ENCODE peak calls at places on chromosome 16, in ten cellular contexts. One of them, this sample, is unnamed.
A peak's percentile ranks its signal among the peaks of the same experiment; 100 is the strongest.

GRCh38 chr16:29313559-29313887 is 93.0 kb downstream of the NPIPB11 start:
- DNase-seq in pancreas: no peak
- DNase-seq in GM12878: no peak
- DNase-seq in cardiac muscle cell: no peak
- DNase-seq in stomach: no peak
- DNase-seq in neuronal stem cell: no peak
- DNase-seq in H9: no peak
- DNase-seq in heart left ventricle: no peak
- DNase-seq in A549: no peak
- DNase-seq in RWPE1: no peak
- DNase-seq in this sample: no peak

GRCh38 chr16:10693889-10694288 is 841 bp downstream of the TEKT5 start:
- DNase-seq in neuronal stem cell: no peak
- DNase-seq in RWPE1: no peak
- DNase-seq in stomach: no peak
- DNase-seq in pancreas: no peak
- DNase-seq in A549: no peak
- DNase-seq in heart left ventricle: no peak
- DNase-seq in GM12878: no peak
- DNase-seq in H9: no peak
- DNase-seq in cardiac muscle cell: no peak
- DNase-seq in this sample: no peak

GRCh38 chr16:67652578-67653130 is 7.4 kb downstream of the ACD start:
- DNase-seq in stomach: no peak
- DNase-seq in neuronal stem cell: peak; percentile 63
- DNase-seq in cardiac muscle cell: peak; percentile 8
- DNase-seq in RWPE1: peak; percentile 66
- DNase-seq in heart left ventricle: no peak
- DNase-seq in H9: peak; percentile 69
- DNase-seq in A549: no peak
- DNase-seq in GM12878: no peak
- DNase-seq in pancreas: no peak
- DNase-seq in this sample: peak; percentile 87

GRCh38 chr16:31697744-31698125 is 170.0 kb downstream of the AHSP start:
- DNase-seq in heart left ventricle: no peak
- DNase-seq in A549: no peak
- DNase-seq in GM12878: no peak
- DNase-seq in neuronal stem cell: no peak
- DNase-seq in RWPE1: no peak
- DNase-seq in cardiac muscle cell: no peak
- DNase-seq in pancreas: no peak
- DNase-seq in stomach: no peak
- DNase-seq in H9: no peak
- DNase-seq in this sample: no peak

GRCh38 chr16:11106726-11107125 is 149.3 kb downstream of the SOCS1 start:
- DNase-seq in neuronal stem cell: no peak
- DNase-seq in cardiac muscle cell: no peak
- DNase-seq in stomach: no peak
- DNase-seq in A549: no peak
- DNase-seq in RWPE1: no peak
- DNase-seq in H9: no peak
- DNase-seq in GM12878: no peak
- DNase-seq in pancreas: no peak
- DNase-seq in heart left ventricle: no peak
- DNase-seq in this sample: no peak

GRCh38 chr16:65621640-65622039 is 499.8 kb upstream of the CDH11 start:
- DNase-seq in heart left ventricle: no peak
- DNase-seq in A549: no peak
- DNase-seq in H9: no peak
- DNase-seq in pancreas: no peak
- DNase-seq in GM12878: no peak
- DNase-seq in stomach: no peak
- DNase-seq in neuronal stem cell: no peak
- DNase-seq in cardiac muscle cell: peak; percentile 14
- DNase-seq in RWPE1: no peak
- DNase-seq in this sample: no peak

GRCh38 chr16:57628008-57628781 is at the start of gene ADGRG1:
- DNase-seq in RWPE1: peak; percentile 96
- DNase-seq in stomach: peak; percentile 72
- DNase-seq in neuronal stem cell: peak; percentile 69
- DNase-seq in A549: peak; percentile 93
- DNase-seq in H9: peak; percentile 75
- DNase-seq in GM12878: no peak
- DNase-seq in heart left ventricle: peak; percentile 83
- DNase-seq in pancreas: no peak
- DNase-seq in cardiac muscle cell: peak; percentile 97
- DNase-seq in this sample: peak; percentile 60

GRCh38 chr16:17271687-17272086 is 199.1 kb downstream of the XYLT1 start:
- DNase-seq in stomach: peak; percentile 62
- DNase-seq in GM12878: no peak
- DNase-seq in heart left ventricle: no peak
- DNase-seq in neuronal stem cell: no peak
- DNase-seq in RWPE1: no peak
- DNase-seq in cardiac muscle cell: peak; percentile 8
- DNase-seq in A549: no peak
- DNase-seq in H9: no peak
- DNase-seq in pancreas: peak; percentile 40
- DNase-seq in this sample: no peak

GRCh38 chr16:77289331-77289809 is 90.2 kb downstream of the SYCE1L start:
- DNase-seq in stomach: no peak
- DNase-seq in H9: no peak
- DNase-seq in A549: peak; percentile 88
- DNase-seq in neuronal stem cell: no peak
- DNase-seq in cardiac muscle cell: peak; percentile 77
- DNase-seq in GM12878: no peak
- DNase-seq in pancreas: no peak
- DNase-seq in heart left ventricle: no peak
- DNase-seq in RWPE1: no peak
- DNase-seq in this sample: no peak

GRCh38 chr16:15041260-15042011 is 14.4 kb downstream of the NTAN1 start:
- DNase-seq in heart left ventricle: peak; percentile 87
- DNase-seq in neuronal stem cell: no peak
- DNase-seq in GM12878: no peak
- DNase-seq in cardiac muscle cell: peak; percentile 74
- DNase-seq in H9: peak; percentile 52
- DNase-seq in pancreas: peak; percentile 56
- DNase-seq in stomach: peak; percentile 78
- DNase-seq in A549: no peak
- DNase-seq in RWPE1: peak; percentile 17
- DNase-seq in this sample: peak; percentile 64

GRCh38 chr16:47777191-47777590 is 316.1 kb downstream of the PHKB start:
- DNase-seq in H9: no peak
- DNase-seq in RWPE1: no peak
- DNase-seq in pancreas: no peak
- DNase-seq in A549: no peak
- DNase-seq in heart left ventricle: no peak
- DNase-seq in stomach: no peak
- DNase-seq in neuronal stem cell: no peak
- DNase-seq in cardiac muscle cell: peak; percentile 70
- DNase-seq in GM12878: no peak
- DNase-seq in this sample: no peak

GRCh38 chr16:354971-355441 is 2.5 kb upstream of the AXIN1 start:
- DNase-seq in H9: no peak
- DNase-seq in pancreas: no peak
- DNase-seq in heart left ventricle: no peak
- DNase-seq in RWPE1: no peak
- DNase-seq in neuronal stem cell: no peak
- DNase-seq in GM12878: no peak
- DNase-seq in cardiac muscle cell: no peak
- DNase-seq in A549: no peak
- DNase-seq in stomach: no peak
- DNase-seq in this sample: peak; percentile 78

GRCh38 chr16:2042666-2043295 is 4.9 kb downstream of the NTHL1 start:
- DNase-seq in GM12878: no peak
- DNase-seq in H9: no peak
- DNase-seq in cardiac muscle cell: no peak
- DNase-seq in heart left ventricle: no peak
- DNase-seq in pancreas: no peak
- DNase-seq in A549: peak; percentile 44
- DNase-seq in stomach: no peak
- DNase-seq in RWPE1: no peak
- DNase-seq in neuronal stem cell: no peak
- DNase-seq in this sample: no peak
- H3K27ac ChIP-seq in GM12878: no peak overlapping the region
- H3K27ac ChIP-seq in H9: no peak overlapping the region
- H3K27ac ChIP-seq in cardiac muscle cell: no peak overlapping the region
- H3K27ac ChIP-seq in heart left ventricle: no peak overlapping the region
- H3K27ac ChIP-seq in pancreas: no peak overlapping the region
- H3K27ac ChIP-seq in A549: peak overlapping the region; percentile 90
- H3K27ac ChIP-seq in stomach: peak overlapping the region; percentile 87
- H3K27ac ChIP-seq in RWPE1: peak overlapping the region; percentile 78
- H3K27ac ChIP-seq in neuronal stem cell: no peak overlapping the region
- H3K27ac ChIP-seq in this sample: peak overlapping the region; percentile 95

GRCh38 chr16:88498576-88499208 is 45.6 kb downstream of the ZFPM1 start:
- DNase-seq in RWPE1: no peak
- DNase-seq in A549: no peak
- DNase-seq in stomach: no peak
- DNase-seq in cardiac muscle cell: no peak
- DNase-seq in pancreas: no peak
- DNase-seq in heart left ventricle: no peak
- DNase-seq in H9: no peak
- DNase-seq in GM12878: no peak
- DNase-seq in neuronal stem cell: no peak
- DNase-seq in this sample: no peak

GRCh38 chr16:88497561-88498420 is 44.7 kb downstream of the ZFPM1 start:
- DNase-seq in RWPE1: no peak
- DNase-seq in H9: no peak
- DNase-seq in neuronal stem cell: no peak
- DNase-seq in stomach: no peak
- DNase-seq in pancreas: no peak
- DNase-seq in GM12878: no peak
- DNase-seq in heart left ventricle: no peak
- DNase-seq in cardiac muscle cell: peak; percentile 79
- DNase-seq in A549: no peak
- DNase-seq in this sample: peak; percentile 70

GRCh38 chr16:88499836-88500251 is 46.8 kb downstream of the ZFPM1 start:
- DNase-seq in cardiac muscle cell: no peak
- DNase-seq in RWPE1: no peak
- DNase-seq in heart left ventricle: no peak
- DNase-seq in stomach: peak; percentile 66
- DNase-seq in GM12878: no peak
- DNase-seq in H9: no peak
- DNase-seq in neuronal stem cell: no peak
- DNase-seq in pancreas: no peak
- DNase-seq in A549: no peak
- DNase-seq in this sample: no peak

GRCh38 chr16:88500255-88500661 is 47.2 kb downstream of the ZFPM1 start:
- DNase-seq in H9: no peak
- DNase-seq in neuronal stem cell: no peak
- DNase-seq in heart left ventricle: no peak
- DNase-seq in cardiac muscle cell: no peak
- DNase-seq in GM12878: no peak
- DNase-seq in RWPE1: no peak
- DNase-seq in pancreas: peak; percentile 81
- DNase-seq in A549: no peak
- DNase-seq in stomach: peak; percentile 74
- DNase-seq in this sample: peak; percentile 72

DNA sequence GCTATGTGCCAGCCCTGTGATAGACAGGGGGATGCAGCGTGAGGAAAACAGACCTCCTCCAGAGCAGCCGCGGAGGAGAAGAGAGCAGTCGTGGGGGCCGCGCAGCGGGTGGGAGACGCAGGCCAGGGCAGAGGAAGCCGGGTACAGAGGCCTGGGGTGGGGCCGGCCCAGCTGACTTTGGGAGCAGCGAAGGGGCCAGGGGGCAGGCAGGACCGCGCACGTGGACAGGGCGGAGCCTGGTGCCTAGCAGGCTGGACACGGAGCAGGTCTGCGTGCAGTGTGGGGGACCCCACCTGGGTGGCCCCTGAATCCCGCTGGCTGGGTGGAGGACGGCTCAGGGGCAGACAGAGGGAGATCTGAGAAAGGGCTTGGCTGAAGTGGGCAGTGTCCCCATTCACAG is 46.2 kb downstream of the ZFPM1 start:
- DNase-seq in heart left ventricle: no peak
- DNase-seq in pancreas: no peak
- DNase-seq in cardiac muscle cell: no peak
- DNase-seq in stomach: no peak
- DNase-seq in H9: no peak
- DNase-seq in RWPE1: no peak
- DNase-seq in A549: no peak
- DNase-seq in GM12878: no peak
- DNase-seq in neuronal stem cell: no peak
- DNase-seq in this sample: no peak
- H3K27ac ChIP-seq in heart left ventricle: no peak overlapping the region
- H3K27ac ChIP-seq in pancreas: peak overlapping the region; percentile 76
- H3K27ac ChIP-seq in cardiac muscle cell: peak overlapping the region; percentile 90
- H3K27ac ChIP-seq in stomach: peak overlapping the region; percentile 88
- H3K27ac ChIP-seq in H9: no peak overlapping the region
- H3K27ac ChIP-seq in RWPE1: no peak overlapping the region
- H3K27ac ChIP-seq in A549: no peak overlapping the region
- H3K27ac ChIP-seq in GM12878: no peak overlapping the region
- H3K27ac ChIP-seq in neuronal stem cell: no peak overlapping the region
- H3K27ac ChIP-seq in this sample: no peak overlapping the region

GRCh38 chr16:23726710-23727109 is 13.7 kb upstream of the ERN2 start:
- DNase-seq in cardiac muscle cell: no peak
- DNase-seq in GM12878: no peak
- DNase-seq in A549: no peak
- DNase-seq in pancreas: no peak
- DNase-seq in RWPE1: no peak
- DNase-seq in H9: no peak
- DNase-seq in heart left ventricle: no peak
- DNase-seq in stomach: no peak
- DNase-seq in neuronal stem cell: no peak
- DNase-seq in this sample: no peak

GRCh38 chr16:23724438-23725131 is 11.6 kb upstream of the ERN2 start:
- DNase-seq in cardiac muscle cell: no peak
- DNase-seq in H9: no peak
- DNase-seq in A549: no peak
- DNase-seq in GM12878: no peak
- DNase-seq in RWPE1: no peak
- DNase-seq in heart left ventricle: no peak
- DNase-seq in pancreas: no peak
- DNase-seq in neuronal stem cell: no peak
- DNase-seq in stomach: no peak
- DNase-seq in this sample: no peak

GRCh38 chr16:23728112-23728477 is 15.1 kb upstream of the ERN2 start:
- DNase-seq in RWPE1: no peak
- DNase-seq in H9: no peak
- DNase-seq in neuronal stem cell: no peak
- DNase-seq in cardiac muscle cell: no peak
- DNase-seq in heart left ventricle: no peak
- DNase-seq in pancreas: no peak
- DNase-seq in A549: no peak
- DNase-seq in stomach: no peak
- DNase-seq in GM12878: no peak
- DNase-seq in this sample: no peak

GRCh38 chr16:23729503-23730424 is 16.7 kb upstream of the ERN2 start:
- DNase-seq in stomach: peak; percentile 58
- DNase-seq in RWPE1: peak; percentile 24
- DNase-seq in A549: peak; percentile 42
- DNase-seq in cardiac muscle cell: peak; percentile 89
- DNase-seq in GM12878: no peak
- DNase-seq in pancreas: no peak
- DNase-seq in neuronal stem cell: no peak
- DNase-seq in H9: peak; percentile 85
- DNase-seq in heart left ventricle: no peak
- DNase-seq in this sample: peak; percentile 33
- H3K27ac ChIP-seq in stomach: no peak overlapping the region
- H3K27ac ChIP-seq in RWPE1: no peak overlapping the region
- H3K27ac ChIP-seq in A549: no peak overlapping the region
- H3K27ac ChIP-seq in cardiac muscle cell: no peak overlapping the region
- H3K27ac ChIP-seq in GM12878: no peak overlapping the region
- H3K27ac ChIP-seq in pancreas: no peak overlapping the region
- H3K27ac ChIP-seq in neuronal stem cell: no peak overlapping the region
- H3K27ac ChIP-seq in H9: no peak overlapping the region
- H3K27ac ChIP-seq in heart left ventricle: no peak overlapping the region
- H3K27ac ChIP-seq in this sample: no peak overlapping the region

GRCh38 chr16:73846292-73846849 is 450.2 kb upstream of the PSMD7 start:
- DNase-seq in pancreas: no peak
- DNase-seq in cardiac muscle cell: no peak
- DNase-seq in neuronal stem cell: peak; percentile 32
- DNase-seq in heart left ventricle: no peak
- DNase-seq in RWPE1: no peak
- DNase-seq in H9: peak; percentile 52
- DNase-seq in GM12878: no peak
- DNase-seq in stomach: no peak
- DNase-seq in A549: no peak
- DNase-seq in this sample: no peak
- H3K27ac ChIP-seq in pancreas: no peak overlapping the region
- H3K27ac ChIP-seq in cardiac muscle cell: no peak overlapping the region
- H3K27ac ChIP-seq in neuronal stem cell: no peak overlapping the region
- H3K27ac ChIP-seq in heart left ventricle: no peak overlapping the region
- H3K27ac ChIP-seq in RWPE1: no peak overlapping the region
- H3K27ac ChIP-seq in H9: no peak overlapping the region
- H3K27ac ChIP-seq in GM12878: no peak overlapping the region
- H3K27ac ChIP-seq in stomach: no peak overlapping the region
- H3K27ac ChIP-seq in A549: no peak overlapping the region
- H3K27ac ChIP-seq in this sample: no peak overlapping the region